ENCODE peak calls at places on chromosomes 6 and 20, in five cellular contexts. Y is thyroid gland, N is cardiac muscle cell, T is Panc1, F is IMR-90. K is an unnamed sample.
A peak's percentile ranks its signal among the peaks of the same experiment; 100 is the strongest.

GRCh38 chr6:15477746-15478145 is 185.1 kb downstream of the DTNBP1 start:
- DNase-seq in T (no peak), Y (no peak), N (no peak), F (peak; percentile 56), K (no peak)

GRCh38 chr20:32326507-32326851 is 31.7 kb upstream of the ASXL1 start:
- DNase-seq in F (peak; percentile 44), Y (no peak), N (no peak), T (peak; percentile 74), K (no peak)

GRCh38 chr6:169167581-169168301 is 85.9 kb downstream of the THBS2 start:
- DNase-seq in T (no peak), Y (no peak), F (peak; percentile 99), N (peak; percentile 99), K (no peak)

GRCh38 chr6:7051780-7052440 is 55.9 kb upstream of the RREB1 start:
- DNase-seq in Y (peak; percentile 74), N (peak; percentile 52), T (no peak), F (no peak), K (no peak)

GRCh38 chr6:146598785-146599405 is at the start of gene ADGB:
- DNase-seq in Y (peak; percentile 40), N (peak; percentile 75), F (peak; percentile 35), T (no peak), K (no peak)

GRCh38 chr20:1187605-1188171 is 2.9 kb upstream of the TMEM74B start:
- DNase-seq in T (no peak), F (no peak), N (peak; percentile 29), Y (no peak), K (no peak)

GRCh38 chr6:145809211-145809610 is 5.4 kb downstream of the FBXO30 start:
- DNase-seq in Y (no peak), T (no peak), N (no peak), F (no peak), K (no peak)

GRCh38 chr20:39874049-39874893 is 814.8 kb downstream of the MAFB start:
- DNase-seq in Y (peak; percentile 58), F (peak; percentile 89), T (peak; percentile 60), N (peak; percentile 92), K (no peak)

GRCh38 chr6:15338462-15338861 is 92.6 kb downstream of the JARID2 start:
- DNase-seq in N (no peak), Y (no peak), F (no peak), T (no peak), K (no peak)

GRCh38 chr6:11413112-11413687 is 124.3 kb upstream of the TMEM170B start:
- DNase-seq in F (no peak), T (no peak), N (no peak), Y (no peak), K (no peak)

GRCh38 chr20:48733296-48733790 is 94.5 kb downstream of the PREX1 start:
- DNase-seq in F (peak; percentile 4), T (no peak), Y (no peak), N (peak; percentile 22), K (peak; percentile 1)
- H3K4me1 ChIP-seq in F (no peaks in the 10 kb centered on the region), T (no peaks in the 10 kb centered on the region), Y (no peaks in the 10 kb centered on the region), N (peaks cover 2% of the 10 kb centered on the region), K (no peaks in the 10 kb centered on the region)

DNA sequence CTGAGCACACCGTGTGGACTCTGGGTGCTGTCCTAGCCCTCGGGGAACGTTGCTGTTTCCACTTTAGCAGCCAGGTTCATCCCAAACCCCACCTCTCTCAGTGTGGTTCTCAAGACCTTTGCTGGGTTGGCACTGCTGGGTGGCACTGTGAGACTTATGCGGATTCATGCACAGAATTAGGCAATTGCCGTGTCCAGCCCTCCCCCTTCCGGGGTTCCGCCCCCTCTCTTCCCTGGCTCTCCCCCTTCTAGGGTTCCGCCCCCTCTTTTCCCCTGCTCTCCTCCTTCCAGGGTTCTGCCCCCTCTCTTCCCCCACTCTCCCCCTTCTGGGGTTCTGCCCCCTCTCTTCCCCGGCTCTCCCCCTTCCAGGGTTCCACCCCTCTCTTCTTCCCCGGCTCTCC is 39.8 kb upstream of the SLCO4A1 start:
- DNase-seq in F (no peak), Y (no peak), T (no peak), N (no peak), K (no peak)
- H3K4me1 ChIP-seq in F (no peaks in the 10 kb centered on the region), Y (peaks cover 22% of the 10 kb centered on the region), T (peaks cover 65% of the 10 kb centered on the region), N (no peaks in the 10 kb centered on the region), K (no peaks in the 10 kb centered on the region)

GRCh38 chr6:117449549-117450439 is 24.1 kb upstream of the ROS1 start:
- DNase-seq in N (peak; percentile 89), F (peak; percentile 83), Y (peak; percentile 67), T (peak; percentile 47), K (peak; percentile 52)

GRCh38 chr6:117448732-117449131 is 23.0 kb upstream of the ROS1 start:
- DNase-seq in F (peak; percentile 94), Y (no peak), T (peak; percentile 24), N (peak; percentile 96), K (peak; percentile 92)

GRCh38 chr6:117446851-117447250 is 21.1 kb upstream of the ROS1 start:
- DNase-seq in N (no peak), T (no peak), Y (no peak), F (no peak), K (no peak)

GRCh38 chr6:117444600-117444999 is 18.9 kb upstream of the ROS1 start:
- DNase-seq in Y (no peak), N (peak; percentile 76), F (peak; percentile 83), T (no peak), K (peak; percentile 48)

GRCh38 chr6:117448011-117448410 is 22.3 kb upstream of the ROS1 start:
- DNase-seq in T (no peak), N (peak; percentile 20), Y (no peak), F (no peak), K (no peak)
- H3K4me1 ChIP-seq in T (peaks cover 6% of the 10 kb centered on the region), N (no peaks in the 10 kb centered on the region), Y (peaks cover 8% of the 10 kb centered on the region), F (peaks cover 13% of the 10 kb centered on the region), K (peaks cover 20% of the 10 kb centered on the region)

GRCh38 chr20:6704132-6704861 is 63.2 kb upstream of the BMP2 start:
- DNase-seq in T (no peak), Y (no peak), F (peak; percentile 75), N (peak; percentile 38), K (no peak)
- H3K4me1 ChIP-seq in T (no peaks in the 10 kb centered on the region), Y (peaks cover 48% of the 10 kb centered on the region), F (peaks cover 24% of the 10 kb centered on the region), N (peaks cover 50% of the 10 kb centered on the region), K (peaks cover 24% of the 10 kb centered on the region)

GRCh38 chr6:25699649-25700048 is 47.6 kb downstream of the SCGN start:
- DNase-seq in N (no peak), T (no peak), Y (no peak), F (no peak), K (no peak)

GRCh38 chr6:25697537-25698340 is 45.7 kb downstream of the SCGN start:
- DNase-seq in N (peak; percentile 30), F (no peak), T (no peak), Y (no peak), K (peak; percentile 17)

GRCh38 chr6:25695671-25696070 is 43.7 kb downstream of the SCGN start:
- DNase-seq in T (no peak), Y (no peak), N (no peak), F (no peak), K (no peak)

GRCh38 chr6:25700841-25701240 is 48.8 kb downstream of the SCGN start:
- DNase-seq in Y (no peak), N (no peak), F (no peak), T (no peak), K (no peak)

DNA sequence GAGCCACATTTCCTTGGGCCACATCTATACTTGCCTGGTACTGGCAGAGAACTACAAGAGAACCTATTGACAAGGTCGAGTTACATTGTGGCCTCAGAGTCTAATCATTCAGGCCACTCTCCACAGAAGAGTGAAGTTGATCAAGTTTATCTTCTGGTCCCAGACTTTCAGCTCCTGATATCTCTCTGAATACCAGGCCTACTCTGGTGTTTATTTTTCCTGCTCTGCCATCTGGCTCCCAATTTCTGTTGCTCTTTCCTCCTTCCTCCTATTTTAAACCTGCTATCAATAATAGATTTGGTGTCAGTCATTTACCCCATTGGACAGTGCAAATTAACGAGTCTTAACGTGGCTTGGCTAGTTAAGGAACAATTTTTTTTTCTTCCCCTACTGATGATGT is 46.6 kb downstream of the SCGN start:
- DNase-seq in F (no peak), N (no peak), Y (no peak), T (no peak), K (no peak)
- H3K4me1 ChIP-seq in F (no peaks in the 10 kb centered on the region), N (no peaks in the 10 kb centered on the region), Y (no peaks in the 10 kb centered on the region), T (no peaks in the 10 kb centered on the region), K (no peaks in the 10 kb centered on the region)

GRCh38 chr6:116397960-116398359 is 27.2 kb downstream of the DSE start:
- DNase-seq in Y (no peak), N (peak; percentile 56), T (no peak), F (peak; percentile 67), K (no peak)

GRCh38 chr6:116398366-116399005 is 27.7 kb downstream of the DSE start:
- DNase-seq in T (no peak), Y (no peak), F (peak; percentile 72), N (peak; percentile 58), K (peak; percentile 73)

GRCh38 chr6:116399287-116399686 is 28.5 kb downstream of the DSE start:
- DNase-seq in T (no peak), N (no peak), Y (no peak), F (no peak), K (no peak)

GRCh38 chr6:116395647-116396046 is 24.9 kb downstream of the DSE start:
- DNase-seq in F (no peak), T (no peak), N (no peak), Y (no peak), K (no peak)

DNA sequence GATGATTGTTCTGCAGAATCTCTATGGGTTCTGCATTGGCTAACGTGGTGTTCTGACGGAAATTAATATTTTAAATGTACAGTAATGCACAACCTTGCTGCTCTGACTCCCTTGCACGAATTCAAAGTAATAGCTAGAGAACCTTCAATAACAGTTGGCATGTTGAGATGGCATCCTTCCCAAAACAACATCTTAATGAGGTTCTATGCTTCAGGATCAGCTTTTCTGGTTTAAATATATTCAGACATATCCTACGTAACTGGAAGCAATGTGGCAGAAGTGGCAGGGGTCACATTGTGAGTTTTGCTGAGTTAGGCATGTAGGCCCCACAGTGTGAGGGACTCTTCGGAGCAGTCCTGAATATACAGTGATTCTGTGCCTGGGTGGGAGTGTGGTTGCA is 25.7 kb downstream of the DSE start:
- DNase-seq in F (no peak), T (no peak), Y (no peak), N (no peak), K (no peak)
- H3K4me1 ChIP-seq in F (peaks cover 22% of the 10 kb centered on the region), T (no peaks in the 10 kb centered on the region), Y (no peaks in the 10 kb centered on the region), N (no peaks in the 10 kb centered on the region), K (peaks cover 32% of the 10 kb centered on the region)

GRCh38 chr20:46401478-46401860 is 4.9 kb downstream of the ELMO2 start:
- DNase-seq in Y (no peak), F (no peak), T (no peak), N (no peak), K (no peak)

GRCh38 chr20:46400253-46400652 is 6.2 kb downstream of the ELMO2 start:
- DNase-seq in N (peak; percentile 90), Y (peak; percentile 29), T (no peak), F (peak; percentile 80), K (no peak)

GRCh38 chr20:46400828-46401477 is 5.5 kb downstream of the ELMO2 start:
- DNase-seq in N (peak; percentile 45), T (no peak), F (peak; percentile 46), Y (peak; percentile 34), K (peak; percentile 45)

GRCh38 chr20:46399401-46399800 is 7.0 kb downstream of the ELMO2 start:
- DNase-seq in F (no peak), T (no peak), Y (no peak), N (no peak), K (no peak)

DNA sequence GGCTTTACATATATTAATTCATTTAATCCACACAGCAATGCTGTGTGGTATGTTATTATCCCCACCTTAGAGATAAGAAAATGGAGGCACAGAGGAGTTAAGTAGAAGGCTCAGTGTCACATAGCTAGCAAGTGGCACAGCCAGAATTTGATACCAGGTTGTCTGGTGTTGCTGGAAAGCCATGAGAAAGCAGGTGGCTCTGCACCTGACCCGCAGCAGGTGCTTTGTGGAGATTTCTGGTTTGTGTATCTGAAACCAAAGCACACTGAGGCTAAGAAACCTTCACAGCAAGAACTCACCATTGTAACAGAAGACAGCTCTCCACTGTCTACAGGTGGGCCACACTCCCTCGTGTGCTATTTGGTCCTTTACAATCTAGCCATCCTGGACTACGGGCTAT is 7.5 kb downstream of the ELMO2 start:
- DNase-seq in F (no peak), Y (no peak), T (no peak), N (no peak), K (no peak)
- H3K4me1 ChIP-seq in F (peaks cover 18% of the 10 kb centered on the region), Y (peaks cover 53% of the 10 kb centered on the region), T (no peaks in the 10 kb centered on the region), N (peaks cover 22% of the 10 kb centered on the region), K (peaks cover 12% of the 10 kb centered on the region)